ENCODE peak calls at places on chromosomes 6 and 20, in four cellular contexts. One of them, this sample, is unnamed.

GRCh38 chr6:133774356-133774755 is 114.6 kb upstream of the TCF21 start:
- DNase-seq in effector CD4-positive, alpha-beta T cell: no peak
- DNase-seq in AG08396: peak
- DNase-seq in choroid plexus epithelial cell: peak
- DNase-seq in this sample: peak

GRCh38 chr20:24960302-24960801 is 11.3 kb downstream of the CST7 start:
- DNase-seq in effector CD4-positive, alpha-beta T cell: no peak
- DNase-seq in AG08396: no peak
- DNase-seq in choroid plexus epithelial cell: no peak
- DNase-seq in this sample: no peak

GRCh38 chr20:58286729-58287128 is 22.8 kb upstream of the RAB22A start:
- DNase-seq in effector CD4-positive, alpha-beta T cell: no peak
- DNase-seq in AG08396: no peak
- DNase-seq in choroid plexus epithelial cell: no peak
- DNase-seq in this sample: no peak

GRCh38 chr6:115363379-115363778 is 697.3 kb downstream of the FRK start:
- DNase-seq in effector CD4-positive, alpha-beta T cell: no peak
- DNase-seq in AG08396: no peak
- DNase-seq in choroid plexus epithelial cell: no peak
- DNase-seq in this sample: no peak

GRCh38 chr6:23016701-23017100 is 447.3 kb downstream of the HDGFL1 start:
- DNase-seq in effector CD4-positive, alpha-beta T cell: no peak
- DNase-seq in AG08396: no peak
- DNase-seq in choroid plexus epithelial cell: peak
- DNase-seq in this sample: no peak

GRCh38 chr6:85506441-85507093 is 56.7 kb downstream of the NT5E start:
- DNase-seq in effector CD4-positive, alpha-beta T cell: no peak
- DNase-seq in AG08396: no peak
- DNase-seq in choroid plexus epithelial cell: no peak
- DNase-seq in this sample: no peak

GRCh38 chr6:43389713-43390265 is 20.3 kb upstream of the ZNF318 start:
- DNase-seq in effector CD4-positive, alpha-beta T cell: no peak
- DNase-seq in AG08396: no peak
- DNase-seq in choroid plexus epithelial cell: no peak
- DNase-seq in this sample: no peak

GRCh38 chr20:10448270-10449156 is 13.4 kb downstream of the SLX4IP start:
- DNase-seq in effector CD4-positive, alpha-beta T cell: no peak
- DNase-seq in AG08396: no peak
- DNase-seq in choroid plexus epithelial cell: peak
- DNase-seq in this sample: no peak

GRCh38 chr6:80956898-80957297 is 795.6 kb downstream of the TENT5A start:
- DNase-seq in effector CD4-positive, alpha-beta T cell: no peak
- DNase-seq in AG08396: no peak
- DNase-seq in choroid plexus epithelial cell: no peak
- DNase-seq in this sample: no peak

GRCh38 chr20:35344354-35344837 is 52.2 kb upstream of the FAM83C start:
- DNase-seq in effector CD4-positive, alpha-beta T cell: no peak
- DNase-seq in AG08396: peak
- DNase-seq in choroid plexus epithelial cell: peak
- DNase-seq in this sample: no peak

GRCh38 chr6:87789198-87789899 is 87.3 kb upstream of the AKIRIN2 start:
- DNase-seq in effector CD4-positive, alpha-beta T cell: no peak
- DNase-seq in AG08396: peak
- DNase-seq in choroid plexus epithelial cell: peak
- DNase-seq in this sample: peak

GRCh38 chr20:45254867-45255266 is 503 bp upstream of the SLPI start:
- DNase-seq in effector CD4-positive, alpha-beta T cell: no peak
- DNase-seq in AG08396: peak
- DNase-seq in choroid plexus epithelial cell: peak
- DNase-seq in this sample: no peak

GRCh38 chr20:20079102-20079784 is 26.9 kb downstream of the CFAP61 start:
- DNase-seq in effector CD4-positive, alpha-beta T cell: no peak
- DNase-seq in AG08396: no peak
- DNase-seq in choroid plexus epithelial cell: no peak
- DNase-seq in this sample: no peak

GRCh38 chr6:134446901-134447300 is 129.0 kb upstream of the SGK1 start:
- DNase-seq in effector CD4-positive, alpha-beta T cell: no peak
- DNase-seq in AG08396: no peak
- DNase-seq in choroid plexus epithelial cell: no peak
- DNase-seq in this sample: no peak

GRCh38 chr6:103522045-103522444 is 1337.7 kb downstream of the HACE1 start:
- DNase-seq in effector CD4-positive, alpha-beta T cell: no peak
- DNase-seq in AG08396: no peak
- DNase-seq in choroid plexus epithelial cell: no peak
- DNase-seq in this sample: no peak

GRCh38 chr6:70310063-70310694 is 7.3 kb upstream of the COL9A1 start:
- DNase-seq in effector CD4-positive, alpha-beta T cell: no peak
- DNase-seq in AG08396: no peak
- DNase-seq in choroid plexus epithelial cell: peak
- DNase-seq in this sample: peak

GRCh38 chr6:32194825-32195651 is 2.6 kb upstream of the GPSM3 start:
- DNase-seq in effector CD4-positive, alpha-beta T cell: no peak
- DNase-seq in AG08396: peak
- DNase-seq in choroid plexus epithelial cell: peak
- DNase-seq in this sample: peak

This sample was measured in ACHN.